ENCODE peak calls at places on chromosomes 4 and X, in ten cellular contexts. Y is endodermal cell; N is heart right ventricle; L is neuronal stem cell; G is CD8-positive, alpha-beta T cell; F is upper lobe of right lung; M is breast epithelium; Z is colonic mucosa; J is naive thymus-derived CD4-positive, alpha-beta T cell; Q is lower lobe of right lung. H is an unnamed sample. For H3K4me1 and H3K9me3, the result is how much of the 10 kb centered on the place peaks cover.

GRCh38 chrX:118496763-118497079 is 1.1 kb downstream of the DOCK11 start:
- DNase-seq in J (no peak), Y (peak), M (no peak), N (no peak), F (no peak), Z (no peak), G (no peak), L (no peak), Q (no peak), H (no peak)

GRCh38 chr4:7295917-7296660 is 103.8 kb downstream of the SORCS2 start:
- DNase-seq in Q (no peak), N (peak), Z (peak), Y (peak), G (no peak), M (no peak), F (peak), J (no peak), L (no peak), H (peak)

GRCh38 chrX:129523076-129524055 is at the start of gene SMARCA1:
- DNase-seq in L (peak), Z (peak), G (no peak), Q (peak), M (no peak), Y (peak), F (peak), N (peak), J (no peak), H (peak)

GRCh38 chr4:1210971-1211370 is 38.0 kb downstream of the CTBP1 start:
- DNase-seq in Q (peak), J (no peak), F (peak), N (peak), M (no peak), Z (no peak), G (no peak), Y (no peak), L (no peak), H (peak)

GRCh38 chr4:93730760-93731159 is 97.8 kb upstream of the ATOH1 start:
- DNase-seq in L (no peak), Y (peak), J (no peak), G (no peak), F (no peak), M (peak), N (no peak), Z (no peak), Q (no peak), H (no peak)

GRCh38 chr4:7778524-7779193 is 161.0 kb downstream of the AFAP1 start:
- DNase-seq in Q (no peak), J (no peak), G (no peak), Y (no peak), L (no peak), N (no peak), F (peak), M (no peak), Z (no peak), H (no peak)

GRCh38 chr4:33340168-33340567 is 2620.0 kb downstream of the PCDH7 start:
- DNase-seq in G (no peak), N (no peak), F (no peak), L (no peak), Z (no peak), M (no peak), J (no peak), Q (no peak), Y (no peak), H (no peak)

GRCh38 chr4:17687237-17687857 is 72.9 kb downstream of the MED28 start:
- DNase-seq in G (no peak), L (no peak), J (no peak), Q (no peak), N (no peak), M (no peak), Y (no peak), Z (no peak), F (no peak), H (no peak)

GRCh38 chr4:9898596-9899345 is 117.3 kb downstream of the DRD5 start:
- DNase-seq in M (no peak), G (no peak), Z (peak), F (no peak), Q (no peak), Y (peak), L (peak), N (peak), J (no peak), H (peak)

GRCh38 chrX:71922697-71923096 is 12.1 kb downstream of the NHSL2 start:
- DNase-seq in Z (no peak), F (no peak), N (no peak), G (no peak), M (no peak), L (no peak), J (no peak), Q (no peak), Y (no peak), H (no peak)

GRCh38 chrX:48761674-48762471 is at the start of gene GLOD5:
- DNase-seq in Y (peak), M (peak), Z (peak), Q (peak), J (no peak), L (no peak), N (no peak), F (peak), G (no peak), H (no peak)

GRCh38 chr4:62194342-62194741 is 994.2 kb downstream of the ADGRL3 start:
- DNase-seq in G (no peak), J (no peak), Q (no peak), N (no peak), Z (no peak), F (no peak), Y (no peak), M (no peak), L (no peak), H (no peak)

GRCh38 chrX:137747231-137747630 is 181.3 kb downstream of the ZIC3 start:
- DNase-seq in Q (no peak), N (no peak), Z (no peak), J (no peak), L (no peak), M (no peak), G (no peak), Y (peak), F (no peak), H (no peak)

GRCh38 chr4:24287096-24287495 is 297.3 kb downstream of the DHX15 start:
- DNase-seq in N (no peak), J (no peak), F (no peak), L (no peak), Z (no peak), Y (no peak), Q (no peak), G (no peak), M (no peak), H (no peak)

GRCh38 chr4:184432127-184432922 is 42.0 kb downstream of the IRF2 start:
- DNase-seq in F (no peak), L (no peak), Y (no peak), M (no peak), N (no peak), Z (no peak), G (no peak), Q (peak), J (no peak), H (no peak)

GRCh38 chr4:184430163-184430562 is 44.2 kb downstream of the IRF2 start:
- DNase-seq in F (no peak), Z (no peak), Y (no peak), L (no peak), G (no peak), J (no peak), Q (no peak), N (no peak), M (no peak), H (no peak)

GRCh38 chr4:184427687-184428086 is 46.7 kb downstream of the IRF2 start:
- DNase-seq in G (no peak), L (no peak), M (no peak), F (no peak), Y (no peak), Q (no peak), Z (no peak), J (no peak), N (no peak), H (no peak)

GRCh38 chr4:184427093-184427492 is 47.3 kb downstream of the IRF2 start:
- DNase-seq in Z (no peak), Q (no peak), F (no peak), M (no peak), L (no peak), Y (no peak), N (no peak), G (no peak), J (no peak), H (no peak)

DNA sequence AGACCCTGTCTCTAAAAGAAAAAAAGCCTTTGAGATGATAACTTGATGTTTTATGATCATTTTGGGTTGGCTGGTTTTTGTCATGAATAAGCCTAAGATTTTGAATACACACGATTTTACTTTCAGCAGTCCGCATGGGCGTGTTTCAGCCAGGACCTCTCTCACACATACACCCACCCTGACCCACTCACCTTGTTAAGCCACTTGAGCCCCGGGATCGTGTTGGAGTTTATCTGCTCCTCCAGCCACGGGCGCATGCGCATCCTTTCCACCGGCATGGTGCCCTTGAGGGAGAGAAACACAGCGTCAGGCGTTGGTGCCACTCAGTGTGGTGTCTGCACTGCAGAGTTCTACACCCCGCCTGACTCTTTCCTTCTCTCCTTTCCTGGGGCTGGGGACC is 45.6 kb downstream of the IRF2 start:
- DNase-seq in G (no peak), M (no peak), J (no peak), N (no peak), L (no peak), Z (no peak), Y (no peak), Q (no peak), F (no peak), H (no peak)
- H3K4me1 ChIP-seq in G (under half), M (under half), J (under half), N (under half), L (under half), Z (under half), Y (under half), Q (half or more), F (under half), H (under half)

DNA sequence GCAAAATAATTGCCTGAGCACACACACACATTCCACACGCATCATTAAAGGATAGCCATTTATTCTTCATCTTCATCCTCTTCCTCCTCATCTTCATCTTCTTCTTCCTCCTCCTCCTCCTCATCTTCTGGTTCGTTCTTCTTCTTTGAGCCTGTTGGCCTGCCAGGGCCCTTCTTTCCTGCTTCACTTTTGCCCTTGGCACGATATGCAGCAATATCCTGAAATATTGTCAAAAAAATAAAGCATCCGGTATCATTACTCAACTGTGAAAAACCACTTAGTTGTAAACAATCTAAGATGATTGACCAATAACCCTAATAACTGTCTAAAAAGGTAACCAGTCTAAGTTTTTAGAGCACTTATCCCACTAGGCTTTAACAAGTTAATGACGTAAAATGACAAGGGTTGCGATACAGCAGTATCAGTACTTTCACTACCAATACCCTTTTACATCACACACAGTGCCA is 2.1 kb downstream of the HMGB2 start:
- DNase-seq in Y (no peak), Q (no peak), G (no peak), N (no peak), L (no peak), M (no peak), Z (no peak), J (no peak), F (no peak), H (no peak)
- H3K4me3 ChIP-seq in Y (peak), Q (peak), G (no peak), N (peak), L (peak), M (no peak), Z (no peak), J (peak), F (peak), H (peak)

DNA sequence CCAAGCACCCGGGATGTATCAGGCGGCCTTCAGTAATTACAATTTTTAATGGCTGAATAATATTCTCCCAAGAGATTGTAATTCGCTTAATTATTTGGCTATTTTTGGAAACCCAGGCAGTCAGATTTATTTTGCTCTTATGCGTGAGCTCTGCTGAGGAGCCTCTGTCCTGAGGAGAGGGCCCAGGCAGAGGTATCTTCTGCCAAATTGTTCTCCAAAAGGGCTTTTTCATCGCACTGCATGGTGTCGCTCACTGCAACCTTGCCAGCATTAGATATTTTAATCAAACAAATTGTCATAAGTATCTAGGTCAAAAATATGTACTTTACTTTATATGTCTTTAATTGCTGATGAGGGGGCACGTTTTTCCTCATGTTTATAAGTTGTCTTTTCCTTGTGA is 5.8 kb downstream of the ATP2B3 start:
- DNase-seq in J (no peak), Z (no peak), L (no peak), N (no peak), M (no peak), F (no peak), Q (no peak), Y (no peak), G (no peak), H (no peak)
- H3K9me3 ChIP-seq in J (under half), Z (under half), L (under half), N (under half), M (under half), F (under half), Q (under half), Y (under half), G (under half), H (under half)

GRCh38 chr4:60155088-60155487 is 1045.0 kb upstream of the ADGRL3 start:
- DNase-seq in F (no peak), Z (no peak), L (no peak), M (no peak), Y (no peak), Q (no peak), J (no peak), G (no peak), N (no peak), H (no peak)
- H3K4me1 ChIP-seq in F (under half), Z (under half), L (under half), M (under half), Y (under half), Q (under half), J (under half), G (under half), N (under half), H (under half)

GRCh38 chr4:182807346-182807745 is 109.8 kb downstream of the DCTD start:
- DNase-seq in Q (no peak), N (no peak), G (no peak), L (no peak), J (no peak), M (no peak), Z (no peak), F (no peak), Y (no peak), H (peak)

GRCh38 chr4:182807841-182808548 is 109.2 kb downstream of the DCTD start:
- DNase-seq in Y (peak), M (no peak), G (no peak), J (no peak), Z (no peak), N (no peak), L (no peak), F (no peak), Q (no peak), H (no peak)

GRCh38 chr4:182805606-182806149 is 111.5 kb downstream of the DCTD start:
- DNase-seq in Z (no peak), M (no peak), Y (peak), J (no peak), Q (no peak), N (no peak), L (no peak), F (no peak), G (no peak), H (no peak)

GRCh38 chr4:182808673-182809416 is 108.3 kb downstream of the DCTD start:
- DNase-seq in M (no peak), G (peak), L (no peak), F (no peak), Q (no peak), Z (no peak), Y (no peak), N (no peak), J (peak), H (no peak)

GRCh38 chr4:182806259-182807252 is 110.6 kb downstream of the DCTD start:
- DNase-seq in G (peak), Y (peak), Z (peak), L (peak), N (peak), Q (peak), M (peak), F (peak), J (no peak), H (peak)
- H3K4me3 ChIP-seq in G (peak), Y (peak), Z (peak), L (peak), N (peak), Q (peak), M (peak), F (peak), J (no peak), H (peak)

GRCh38 chr4:139436122-139436521 is 17.8 kb upstream of the RAB33B start:
- DNase-seq in F (no peak), N (no peak), J (no peak), Y (no peak), Q (no peak), M (no peak), L (no peak), G (no peak), Z (no peak), H (peak)
- H3K9me3 ChIP-seq in F (under half), N (half or more), J (under half), Y (half or more), Q (under half), M (under half), L (under half), G (under half), Z (under half), H (under half)

GRCh38 chr4:86939737-86940141 is 4.9 kb downstream of the AFF1 start:
- DNase-seq in L (no peak), Y (no peak), G (peak), J (no peak), M (no peak), N (no peak), F (no peak), Q (no peak), Z (no peak), H (no peak)

GRCh38 chr4:86940920-86941460 is 6.2 kb downstream of the AFF1 start:
- DNase-seq in F (no peak), M (no peak), L (no peak), Y (peak), Q (no peak), G (no peak), J (no peak), N (no peak), Z (no peak), H (no peak)

GRCh38 chr4:86942185-86942666 is 7.4 kb downstream of the AFF1 start:
- DNase-seq in Z (no peak), F (no peak), J (no peak), Y (no peak), L (no peak), N (no peak), G (no peak), M (no peak), Q (no peak), H (no peak)

GRCh38 chr4:86939123-86939522 is 4.3 kb downstream of the AFF1 start:
- DNase-seq in G (no peak), J (no peak), Q (no peak), L (no peak), N (no peak), Z (no peak), F (no peak), Y (no peak), M (no peak), H (no peak)

GRCh38 chr4:86940176-86940575 is 5.4 kb downstream of the AFF1 start:
- DNase-seq in Q (no peak), J (no peak), G (no peak), M (no peak), Z (no peak), L (no peak), N (no peak), Y (no peak), F (no peak), H (no peak)
- H3K4me1 ChIP-seq in Q (half or more), J (under half), G (under half), M (under half), Z (under half), L (under half), N (under half), Y (under half), F (under half), H (under half)

GRCh38 chr4:153468587-153468986 is 2.4 kb downstream of the TMEM131L start:
- DNase-seq in G (no peak), Y (no peak), M (no peak), J (no peak), Z (no peak), N (no peak), L (no peak), Q (no peak), F (no peak), H (no peak)

GRCh38 chr4:153465922-153466636 is at the start of gene TMEM131L:
- DNase-seq in J (peak), N (peak), M (peak), G (peak), Y (peak), L (peak), F (peak), Z (peak), Q (peak), H (peak)

GRCh38 chr4:153467154-153467896 is 1.2 kb downstream of the TMEM131L start:
- DNase-seq in F (peak), L (no peak), Z (peak), G (no peak), Y (peak), M (peak), N (peak), J (no peak), Q (peak), H (peak)

GRCh38 chr4:153466637-153467153 is 535 bp downstream of the TMEM131L start:
- DNase-seq in M (no peak), L (no peak), Z (no peak), J (no peak), Y (peak), Q (no peak), G (peak), F (peak), N (peak), H (peak)

DNA sequence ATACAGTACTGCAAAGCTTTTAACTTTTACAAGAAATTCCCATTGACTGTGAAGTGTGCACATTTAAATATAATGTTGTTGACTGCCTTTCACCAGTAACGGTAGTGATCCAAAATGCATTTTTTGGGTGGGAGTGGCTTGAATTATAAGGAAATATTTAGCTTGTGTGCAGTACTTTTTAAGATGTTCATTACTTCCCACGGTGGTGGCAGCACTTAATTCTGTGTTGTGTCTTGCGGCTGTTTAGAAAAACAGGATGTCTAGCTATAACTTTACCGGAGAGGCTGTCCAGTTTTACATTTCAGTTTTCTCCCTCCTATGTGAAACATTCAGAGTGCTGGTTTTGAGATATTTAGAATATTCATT is 1.7 kb downstream of the TMEM131L start:
- DNase-seq in M (no peak), Q (no peak), Y (no peak), G (peak), L (no peak), F (no peak), J (no peak), Z (no peak), N (no peak), H (no peak)
- H3K4me3 ChIP-seq in M (peak), Q (peak), Y (peak), G (peak), L (no peak), F (peak), J (peak), Z (peak), N (peak), H (peak)